ENCODE peak calls at places on chromosomes 2 and 18, in six cellular contexts. C is HepG2, W is IMR-90, Z is A549, D is K562, T is GM12878. G is an unnamed sample.

GRCh38 chr2:198453866-198454265 is 649.5 kb downstream of the PLCL1 start:
- DNase-seq in C (no peak), W (no peak), Z (no peak), D (no peak), T (no peak), G (no peak)

GRCh38 chr18:63321291-63321690 is 1.7 kb upstream of the BCL2 start:
- DNase-seq in C (no peak), W (no peak), Z (no peak), D (no peak), T (no peak), G (no peak)

GRCh38 chr2:3214827-3215404 is 162.7 kb downstream of the EIPR1 start:
- DNase-seq in C (no peak), W (no peak), Z (no peak), D (no peak), T (no peak), G (no peak)

GRCh38 chr2:112547333-112547732 is 5.1 kb downstream of the POLR1B start:
- DNase-seq in C (peak), W (peak), Z (no peak), D (no peak), T (no peak), G (no peak)

GRCh38 chr18:79617521-79618500 is 61.8 kb upstream of the CTDP1 start:
- DNase-seq in C (no peak), W (no peak), Z (no peak), D (no peak), T (no peak), G (no peak)

GRCh38 chr2:134739879-134740301 is 21.1 kb upstream of the TMEM163 start:
- DNase-seq in C (no peak), W (peak), Z (no peak), D (no peak), T (peak), G (no peak)

GRCh38 chr2:225052703-225053102 is 10.4 kb upstream of the DOCK10 start:
- DNase-seq in C (no peak), W (peak), Z (no peak), D (no peak), T (no peak), G (no peak)

GRCh38 chr2:202382684-202383083 is 6.6 kb downstream of the BMPR2 start:
- DNase-seq in C (no peak), W (no peak), Z (no peak), D (no peak), T (no peak), G (no peak)

GRCh38 chr2:20184067-20184938 is 40.6 kb downstream of the SDC1 start:
- DNase-seq in C (peak), W (peak), Z (peak), D (no peak), T (no peak), G (no peak)

GRCh38 chr2:38863061-38863695 is 12.6 kb downstream of the DHX57 start:
- DNase-seq in C (no peak), W (no peak), Z (no peak), D (no peak), T (no peak), G (no peak)

GRCh38 chr2:168475636-168476035 is 19.6 kb downstream of the CERS6 start:
- DNase-seq in C (no peak), W (no peak), Z (no peak), D (no peak), T (no peak), G (no peak)

GRCh38 chr2:6482256-6482655 is 383.5 kb downstream of the CMPK2 start:
- DNase-seq in C (no peak), W (no peak), Z (no peak), D (no peak), T (no peak), G (no peak)

GRCh38 chr2:219058541-219059374 is 2.0 kb downstream of the IHH start:
- DNase-seq in C (peak), W (no peak), Z (no peak), D (no peak), T (no peak), G (no peak)

GRCh38 chr2:175373001-175373727 is 191.7 kb upstream of the ATP5MC3 start:
- DNase-seq in C (peak), W (peak), Z (no peak), D (no peak), T (no peak), G (no peak)

GRCh38 chr18:10727477-10727876 is 201.7 kb downstream of the NAPG start:
- DNase-seq in C (no peak), W (peak), Z (no peak), D (no peak), T (no peak), G (no peak)

GRCh38 chr18:57390044-57390443 is 37.7 kb downstream of the ST8SIA3 start:
- DNase-seq in C (no peak), W (no peak), Z (no peak), D (no peak), T (no peak), G (no peak)

GRCh38 chr2:144210076-144210475 is 309.8 kb downstream of the ZEB2 start:
- DNase-seq in C (no peak), W (no peak), Z (no peak), D (no peak), T (no peak), G (no peak)

GRCh38 chr2:102059151-102059550 is 67.4 kb downstream of the IL1R2 start:
- DNase-seq in C (no peak), W (no peak), Z (no peak), D (no peak), T (no peak), G (no peak)

GRCh38 chr2:21280793-21281192 is 157.0 kb downstream of the TDRD15 start:
- DNase-seq in C (no peak), W (no peak), Z (no peak), D (no peak), T (no peak), G (no peak)

GRCh38 chr2:40043641-40044040 is 264.6 kb upstream of the THUMPD2 start:
- DNase-seq in C (no peak), W (no peak), Z (no peak), D (no peak), T (no peak), G (no peak)

DNA sequence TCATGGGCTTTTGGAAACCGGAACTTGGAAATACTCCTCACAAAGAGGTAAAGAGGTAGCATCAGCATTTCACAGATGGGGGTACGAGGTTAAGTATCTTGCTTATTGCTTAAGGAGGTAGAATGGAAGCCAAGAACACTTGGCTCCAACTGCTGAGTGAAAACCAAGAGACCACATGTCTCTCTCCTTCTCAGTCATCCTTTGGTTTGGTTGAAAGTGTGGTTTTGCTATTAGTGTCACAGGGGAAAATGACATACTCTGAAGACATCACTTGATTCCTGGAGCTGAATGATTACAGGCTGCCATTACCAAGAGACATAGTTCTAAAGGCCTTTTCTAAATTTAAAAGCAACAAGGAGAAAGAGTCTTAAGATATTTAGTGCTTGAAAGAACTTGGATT is 41.5 kb downstream of the ANTXR1 start:
- DNase-seq in C (no peak), W (no peak), Z (no peak), D (no peak), T (peak), G (no peak)
- TF ChIP-seq BHLHE40 in C (no peak), W (no peak), Z (no peak), D (no peak), T (no peak), G (no peak)

GRCh38 chr2:61713457-61713856 is 140.4 kb downstream of the FAM161A start:
- DNase-seq in C (no peak), W (no peak), Z (no peak), D (no peak), T (no peak), G (no peak)

GRCh38 chr2:61712060-61712459 is 141.8 kb downstream of the FAM161A start:
- DNase-seq in C (no peak), W (no peak), Z (no peak), D (no peak), T (no peak), G (no peak)

GRCh38 chr2:61705625-61706024 is 148.2 kb downstream of the FAM161A start:
- DNase-seq in C (no peak), W (no peak), Z (no peak), D (no peak), T (no peak), G (no peak)

GRCh38 chr2:61710711-61711110 is 143.1 kb downstream of the FAM161A start:
- DNase-seq in C (peak), W (no peak), Z (no peak), D (no peak), T (no peak), G (no peak)

DNA sequence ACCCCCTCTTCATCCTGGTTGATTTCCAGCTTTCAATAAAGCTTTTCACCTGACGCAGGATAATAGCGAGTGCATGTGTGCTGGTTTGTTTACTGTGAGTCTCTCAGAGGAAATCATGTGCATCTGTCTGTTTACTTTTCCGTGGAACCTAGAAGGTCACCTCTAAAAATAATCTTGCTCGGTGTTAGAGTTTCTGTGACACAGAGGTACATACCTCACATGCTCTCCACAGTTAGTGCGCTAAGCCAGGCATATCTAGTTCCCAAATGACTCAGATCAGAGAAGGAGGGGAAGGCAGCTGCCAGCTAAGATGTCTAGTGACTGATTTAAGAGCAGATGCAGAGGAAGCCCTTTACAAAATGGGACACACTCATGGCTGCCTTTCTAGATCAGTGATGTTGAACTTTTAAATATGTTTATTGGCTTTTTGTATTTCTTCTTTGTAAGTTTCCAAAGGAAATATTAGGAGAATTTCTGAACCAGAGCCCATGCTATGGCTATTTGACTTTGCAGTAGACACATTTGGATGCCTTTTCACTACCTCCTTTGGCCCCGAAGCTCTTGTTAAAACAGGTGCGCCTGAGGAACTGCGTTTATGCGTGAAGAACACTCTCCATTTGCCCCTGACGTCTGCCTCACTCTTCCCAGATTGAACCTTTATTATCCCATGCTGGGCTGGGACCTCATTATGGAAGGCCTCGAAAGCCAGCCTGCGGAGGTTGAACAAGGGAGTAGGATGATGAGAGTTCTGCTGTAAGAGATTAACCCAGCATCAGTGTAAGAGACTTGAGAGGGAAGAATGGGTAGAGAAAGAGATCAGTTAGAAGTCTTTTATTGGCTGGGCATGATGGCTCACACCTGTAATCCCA is 145.6 kb downstream of the FAM161A start:
- DNase-seq in C (peak), W (peak), Z (peak), D (peak), T (peak), G (no peak)
- TF ChIP-seq BHLHE40 in C (peak), W (no peak), Z (no peak), D (no peak), T (peak), G (no peak)

GRCh38 chr2:234339016-234339415 is 157.9 kb downstream of the ARL4C start:
- DNase-seq in C (no peak), W (no peak), Z (no peak), D (no peak), T (no peak), G (no peak)

GRCh38 chr2:234334146-234334545 is 162.7 kb downstream of the ARL4C start:
- DNase-seq in C (no peak), W (no peak), Z (no peak), D (no peak), T (no peak), G (no peak)

GRCh38 chr2:234331966-234332365 is 164.9 kb downstream of the ARL4C start:
- DNase-seq in C (no peak), W (no peak), Z (no peak), D (no peak), T (no peak), G (no peak)

GRCh38 chr2:234333168-234334130 is 163.4 kb downstream of the ARL4C start:
- DNase-seq in C (no peak), W (no peak), Z (no peak), D (no peak), T (no peak), G (no peak)

DNA sequence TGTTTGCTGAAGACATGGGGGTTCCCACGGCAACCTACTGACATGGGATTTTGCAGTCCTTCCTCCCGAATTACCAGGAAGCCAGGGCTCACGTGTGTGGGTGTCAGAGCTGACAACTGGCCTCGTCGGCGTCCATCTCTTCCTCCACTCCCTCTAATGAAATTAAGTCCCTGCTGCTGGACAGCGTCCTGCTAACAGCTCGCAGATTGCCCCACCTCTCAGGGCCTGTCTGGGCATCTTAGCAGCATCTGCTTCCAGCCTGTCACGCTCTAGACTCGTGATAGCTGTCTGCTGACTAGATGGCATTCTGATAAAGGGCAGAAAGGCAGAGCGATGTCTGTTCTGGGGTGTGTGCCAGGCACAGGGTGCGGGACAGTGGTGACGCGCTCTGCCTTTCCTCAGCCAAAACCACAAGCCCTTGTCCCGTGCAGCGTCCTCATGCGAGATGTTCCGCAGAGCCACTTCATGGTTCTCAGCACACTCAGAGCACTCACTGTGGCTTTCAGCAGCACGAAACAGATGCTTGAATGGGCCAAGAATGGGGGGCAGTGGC is 161.1 kb downstream of the ARL4C start:
- DNase-seq in C (no peak), W (peak), Z (no peak), D (no peak), T (no peak), G (no peak)
- TF ChIP-seq BHLHE40 in C (no peak), W (peak), Z (no peak), D (no peak), T (no peak), G (no peak)

GRCh38 chr2:174246944-174247381 is 1.4 kb downstream of the OLA1 start:
- DNase-seq in C (peak), W (no peak), Z (no peak), D (peak), T (no peak), G (no peak)
- TF ChIP-seq BHLHE40 in C (no peak), W (no peak), Z (no peak), D (no peak), T (no peak), G (no peak)

DNA sequence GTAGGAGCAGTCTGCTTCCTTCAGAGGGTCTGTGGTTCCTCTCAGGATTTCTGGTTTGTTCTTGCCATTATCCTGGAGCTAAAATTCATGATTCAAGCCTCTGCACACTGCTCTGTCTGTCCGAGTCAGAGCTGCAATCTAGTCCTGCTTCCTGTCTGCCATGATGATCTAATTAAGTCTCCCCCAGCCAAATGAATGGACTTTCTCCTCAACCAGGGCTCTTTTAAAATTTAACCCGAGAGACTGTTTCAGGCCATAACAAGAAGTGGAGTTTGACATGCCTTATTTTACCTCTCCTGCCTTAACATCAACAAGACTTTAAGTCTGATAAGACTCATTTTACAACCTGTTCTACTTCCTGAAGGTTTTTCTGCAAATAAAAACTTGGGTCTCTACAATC is 1009.6 kb upstream of the DDX18 start:
- DNase-seq in C (no peak), W (no peak), Z (no peak), D (no peak), T (no peak), G (no peak)
- TF ChIP-seq BHLHE40 in C (no peak), W (no peak), Z (no peak), D (no peak), T (no peak), G (no peak)

DNA sequence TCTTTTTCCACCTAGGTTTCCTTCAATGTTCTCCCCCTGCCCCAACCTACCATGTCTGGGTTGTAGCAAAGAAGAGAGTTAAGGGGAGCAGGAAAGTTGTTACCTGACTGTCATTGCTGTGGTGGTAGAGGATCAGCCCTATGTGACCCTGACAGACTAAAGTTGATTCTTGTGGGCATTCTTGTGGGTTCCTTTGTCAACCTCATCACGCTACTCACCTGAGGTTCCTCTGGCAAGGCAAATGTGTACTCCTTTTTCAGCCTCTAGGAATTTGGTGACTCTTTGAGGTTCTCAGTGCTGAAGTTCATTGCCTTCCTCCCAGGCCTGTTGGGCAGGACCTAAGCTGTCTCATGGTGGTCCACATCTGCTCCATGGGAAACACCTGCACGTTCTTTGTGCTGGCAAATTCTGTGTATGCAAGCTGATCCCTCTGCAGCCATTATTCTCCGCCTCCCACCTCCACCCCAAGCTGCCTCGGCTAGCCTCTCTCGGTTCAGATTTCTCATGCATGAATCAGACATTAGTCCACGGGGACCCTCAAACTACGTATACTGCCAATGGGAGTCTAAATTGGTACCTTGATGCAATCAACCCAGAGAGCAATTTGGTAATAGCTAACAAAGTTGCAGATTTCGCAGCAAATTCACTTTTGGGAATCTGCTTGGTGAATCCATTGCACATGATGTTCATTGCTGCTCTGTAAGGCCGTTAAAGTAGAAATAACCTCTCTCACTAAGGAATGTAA is 1.5 kb upstream of the GMCL1 start:
- DNase-seq in C (no peak), W (no peak), Z (no peak), D (no peak), T (no peak), G (no peak)
- TF ChIP-seq BHLHE40 in C (no peak), W (no peak), Z (no peak), D (no peak), T (no peak), G (no peak)

GRCh38 chr18:48334845-48335244 is 74.3 kb downstream of the ZBTB7C start:
- DNase-seq in C (no peak), W (no peak), Z (no peak), D (no peak), T (no peak), G (no peak)

GRCh38 chr18:48336332-48336731 is 72.9 kb downstream of the ZBTB7C start:
- DNase-seq in C (no peak), W (no peak), Z (no peak), D (peak), T (no peak), G (no peak)

GRCh38 chr18:48330016-48330991 is 78.9 kb downstream of the ZBTB7C start:
- DNase-seq in C (no peak), W (peak), Z (peak), D (no peak), T (no peak), G (no peak)

GRCh38 chr18:48335829-48336228 is 73.4 kb downstream of the ZBTB7C start:
- DNase-seq in C (no peak), W (no peak), Z (no peak), D (no peak), T (no peak), G (no peak)

GRCh38 chr18:48333563-48333962 is 75.6 kb downstream of the ZBTB7C start:
- DNase-seq in C (no peak), W (no peak), Z (no peak), D (no peak), T (no peak), G (no peak)
- TF ChIP-seq BHLHE40 in C (no peak), W (no peak), Z (no peak), D (no peak), T (no peak), G (no peak)

GRCh38 chr2:207911856-207912255 is 113.5 kb downstream of the PLEKHM3 start:
- DNase-seq in C (no peak), W (no peak), Z (no peak), D (no peak), T (no peak), G (no peak)

GRCh38 chr2:207913772-207914358 is 111.5 kb downstream of the PLEKHM3 start:
- DNase-seq in C (no peak), W (no peak), Z (no peak), D (no peak), T (no peak), G (no peak)

GRCh38 chr2:207911215-207911614 is 114.1 kb downstream of the PLEKHM3 start:
- DNase-seq in C (no peak), W (no peak), Z (no peak), D (no peak), T (no peak), G (no peak)

GRCh38 chr2:207919164-207919919 is 106.0 kb downstream of the PLEKHM3 start:
- DNase-seq in C (no peak), W (no peak), Z (no peak), D (no peak), T (no peak), G (no peak)

DNA sequence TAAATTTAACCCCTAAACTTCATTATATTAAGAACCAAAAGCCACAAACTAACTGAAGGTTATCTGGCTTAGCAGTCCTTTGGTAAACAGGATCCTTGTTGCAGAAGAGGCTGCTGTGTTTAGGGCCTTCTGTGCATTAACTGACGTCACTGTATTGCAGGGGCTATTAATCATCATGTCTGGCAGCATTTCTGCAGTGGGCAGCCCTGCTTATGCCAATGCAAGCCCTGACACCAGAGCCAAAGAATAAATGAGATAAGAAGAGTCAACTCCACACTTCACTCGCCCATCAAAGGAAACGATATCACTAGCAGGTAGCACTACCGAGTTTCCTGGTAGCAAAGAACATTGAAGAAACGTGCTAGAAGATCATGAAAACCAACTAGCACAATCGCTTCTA is 110.6 kb downstream of the PLEKHM3 start:
- DNase-seq in C (no peak), W (no peak), Z (no peak), D (no peak), T (no peak), G (no peak)
- TF ChIP-seq BHLHE40 in C (no peak), W (no peak), Z (no peak), D (no peak), T (no peak), G (no peak)

G was measured in HEK293T.